ENCODE peak calls at places on chromosomes 11 and 22, in eight cellular contexts. A is NB4, I is BE2C, Z is psoas muscle, L is epithelial cell of esophagus, G is GM12865, V is progenitor cell of endocrine pancreas, Q is adrenal gland. H is an unnamed sample.

GRCh38 chr11:64357904-64358535 is 942 bp upstream of the RPS6KA4 start:
- DNase-seq in G (no peak), L (peak; percentile 85), V (no peak), A (peak; percentile 63), Z (no peak), I (peak; percentile 8), Q (no peak), H (peak; percentile 32)

GRCh38 chr11:8577791-8578581 is 16.0 kb downstream of the STK33 start:
- DNase-seq in G (no peak), A (no peak), Q (no peak), L (peak; percentile 77), Z (no peak), V (no peak), I (no peak), H (no peak)

GRCh38 chr22:42688241-42688913 is 32.3 kb downstream of the A4GALT start:
- DNase-seq in V (no peak), Z (peak; percentile 92), L (peak; percentile 92), G (no peak), Q (peak; percentile 91), I (peak; percentile 86), A (no peak), H (no peak)

GRCh38 chr22:31747441-31747840 is 2.5 kb downstream of the PRR14L start:
- DNase-seq in Q (no peak), G (no peak), A (no peak), I (no peak), V (no peak), L (no peak), Z (no peak), H (no peak)

GRCh38 chr11:78630561-78631303 is 56.1 kb upstream of the NARS2 start:
- DNase-seq in L (no peak), A (no peak), Z (no peak), G (no peak), V (no peak), Q (no peak), I (no peak), H (no peak)

GRCh38 chr11:90252053-90252452 is 29.2 kb upstream of the CHORDC1 start:
- DNase-seq in V (no peak), Q (no peak), Z (no peak), G (no peak), A (no peak), L (no peak), I (no peak), H (no peak)

GRCh38 chr11:70596091-70596490 is 197.8 kb downstream of the CTTN start:
- DNase-seq in Q (no peak), G (no peak), I (no peak), Z (no peak), V (no peak), L (no peak), A (no peak), H (no peak)

GRCh38 chr11:26323837-26324236 is 8.1 kb upstream of the ANO3 start:
- DNase-seq in Z (no peak), V (no peak), G (no peak), I (no peak), L (no peak), A (no peak), Q (no peak), H (no peak)

GRCh38 chr11:84963240-84963639 is 663.9 kb downstream of the DLG2 start:
- DNase-seq in I (no peak), V (no peak), Z (no peak), A (no peak), G (no peak), L (no peak), Q (no peak), H (no peak)

GRCh38 chr11:133134561-133135173 is 397.6 kb downstream of the OPCML start:
- DNase-seq in I (peak; percentile 61), Z (peak; percentile 32), G (peak; percentile 77), A (peak; percentile 72), V (peak; percentile 55), Q (peak; percentile 66), L (peak; percentile 54), H (peak; percentile 59)

GRCh38 chr11:44659641-44660040 is 67.1 kb upstream of the TSPAN18 start:
- DNase-seq in L (no peak), Z (peak; percentile 21), A (no peak), V (no peak), Q (no peak), I (no peak), G (no peak), H (no peak)

GRCh38 chr11:44661311-44661717 is 65.4 kb upstream of the TSPAN18 start:
- DNase-seq in G (no peak), Z (no peak), Q (no peak), A (no peak), V (no peak), I (no peak), L (no peak), H (no peak)

GRCh38 chr11:44654057-44654456 is 72.7 kb upstream of the TSPAN18 start:
- DNase-seq in Q (no peak), G (no peak), A (no peak), L (no peak), V (no peak), I (no peak), Z (no peak), H (no peak)

GRCh38 chr11:44654596-44654995 is 72.2 kb upstream of the TSPAN18 start:
- DNase-seq in Z (no peak), L (no peak), G (no peak), A (no peak), I (no peak), V (no peak), Q (no peak), H (peak; percentile 8)

GRCh38 chr11:44658451-44658850 is 68.3 kb upstream of the TSPAN18 start:
- DNase-seq in V (no peak), G (peak; percentile 32), I (peak; percentile 54), Z (no peak), L (peak; percentile 10), Q (no peak), A (peak; percentile 29), H (no peak)
- TF ChIP-seq CTCF in V (peak; percentile 32), G (peak; percentile 37), I (peak; percentile 58), Z (no peak), L (no peak), Q (peak; percentile 17), A (no peak), H (no peak)

DNA sequence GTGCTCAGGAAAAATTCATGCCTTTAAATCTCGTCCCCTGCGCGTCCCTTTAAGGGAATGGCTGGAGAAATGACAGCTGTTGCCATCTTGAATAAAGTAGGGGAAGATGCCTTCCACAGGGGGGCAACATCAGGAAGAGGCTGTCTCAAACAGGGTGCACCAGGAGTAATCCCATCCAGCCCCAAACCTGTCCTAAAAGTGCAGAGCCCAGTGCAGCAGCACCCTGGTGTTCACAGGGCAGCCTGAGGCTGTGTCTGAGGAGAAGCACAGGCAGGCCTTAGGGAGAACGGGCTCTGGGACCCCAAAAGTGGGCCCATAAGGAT is 10.8 kb upstream of the C11orf96 start:
- DNase-seq in A (no peak), V (no peak), Q (no peak), Z (no peak), G (no peak), L (no peak), I (no peak), H (no peak)
- TF ChIP-seq CTCF in A (no peak), V (no peak), Q (no peak), Z (peak; percentile 9), G (no peak), L (no peak), I (no peak), H (no peak)

GRCh38 chr11:1049431-1049891 is 12.9 kb upstream of the MUC6 start:
- DNase-seq in L (peak; percentile 34), Q (no peak), G (no peak), I (peak; percentile 3), V (no peak), Z (peak; percentile 14), A (no peak), H (no peak)

GRCh38 chr11:1049071-1049405 is 12.5 kb upstream of the MUC6 start:
- DNase-seq in V (no peak), L (no peak), Z (peak; percentile 9), I (no peak), Q (no peak), G (no peak), A (no peak), H (no peak)

GRCh38 chr11:1047576-1048156 is 11.1 kb upstream of the MUC6 start:
- DNase-seq in G (no peak), L (no peak), V (no peak), Z (no peak), A (no peak), Q (no peak), I (peak; percentile 3), H (no peak)

GRCh38 chr11:1049911-1050580 is 13.5 kb upstream of the MUC6 start:
- DNase-seq in G (no peak), A (no peak), L (no peak), I (peak; percentile 6), V (no peak), Z (peak; percentile 7), Q (no peak), H (no peak)

GRCh38 chr11:1048375-1049070 is 12.0 kb upstream of the MUC6 start:
- DNase-seq in Q (peak; percentile 9), Z (peak; percentile 6), I (peak; percentile 6), G (no peak), A (no peak), V (no peak), L (no peak), H (no peak)
- TF ChIP-seq CTCF in Q (no peak), Z (no peak), I (no peak), G (no peak), A (no peak), V (no peak), L (no peak), H (no peak)

GRCh38 chr11:119608201-119608600 is 120.8 kb downstream of the NECTIN1 start:
- DNase-seq in L (no peak), Z (no peak), A (no peak), G (no peak), I (no peak), Q (no peak), V (no peak), H (no peak)

GRCh38 chr11:119605137-119605675 is 123.8 kb downstream of the NECTIN1 start:
- DNase-seq in Z (no peak), L (no peak), V (no peak), G (no peak), Q (no peak), A (no peak), I (no peak), H (no peak)

GRCh38 chr11:119607726-119608125 is 121.3 kb downstream of the NECTIN1 start:
- DNase-seq in Z (no peak), I (no peak), V (no peak), L (peak; percentile 29), Q (no peak), A (no peak), G (no peak), H (no peak)

GRCh38 chr11:119599864-119600593 is 129.0 kb downstream of the NECTIN1 start:
- DNase-seq in L (peak; percentile 91), A (no peak), Q (no peak), I (no peak), G (peak; percentile 45), Z (no peak), V (no peak), H (no peak)

GRCh38 chr11:119602745-119603373 is 126.1 kb downstream of the NECTIN1 start:
- DNase-seq in G (no peak), V (no peak), L (no peak), A (no peak), I (no peak), Q (no peak), Z (no peak), H (no peak)
- TF ChIP-seq CTCF in G (no peak), V (peak; percentile 20), L (no peak), A (peak; percentile 35), I (no peak), Q (no peak), Z (no peak), H (no peak)

H was measured in GM13976.